ENCODE peak calls at places on chromosomes 5 and 9, in four cellular contexts. Q is Right ventricle myocardium superior, M is GM10248, Z is fibroblast of gingiva. N is an unnamed sample.
A peak's percentile ranks its signal among the peaks of the same experiment; 100 is the strongest.

GRCh38 chr5:178116406-178116885 is 3.1 kb downstream of the N4BP3 start:
- DNase-seq in Q (no peak), M (peak; percentile 70), Z (no peak), N (no peak)

GRCh38 chr5:168967882-168968620 is 332.9 kb downstream of the SLIT3 start:
- DNase-seq in Q (no peak), M (no peak), Z (no peak), N (no peak)

GRCh38 chr5:39151731-39152130 is 67.6 kb downstream of the FYB1 start:
- DNase-seq in Q (no peak), M (no peak), Z (no peak), N (no peak)

GRCh38 chr5:9188956-9189355 is 356.9 kb downstream of the SEMA5A start:
- DNase-seq in Q (no peak), M (no peak), Z (no peak), N (no peak)

GRCh38 chr9:36632892-36633291 is 60.2 kb downstream of the MELK start:
- DNase-seq in Q (no peak), M (peak; percentile 32), Z (peak; percentile 30), N (no peak)

GRCh38 chr9:113805753-113806152 is 70.4 kb upstream of the ZNF618 start:
- DNase-seq in Q (no peak), M (no peak), Z (no peak), N (no peak)

GRCh38 chr5:38697013-38697412 is 140.6 kb upstream of the LIFR start:
- DNase-seq in Q (no peak), M (no peak), Z (peak; percentile 10), N (no peak)

GRCh38 chr5:178325311-178326053 is 92.9 kb upstream of the PHYKPL start:
- DNase-seq in Q (peak; percentile 32), M (no peak), Z (no peak), N (no peak)

GRCh38 chr5:124839371-124839998 is 93.0 kb upstream of the ZNF608 start:
- DNase-seq in Q (no peak), M (no peak), Z (peak; percentile 13), N (no peak)

GRCh38 chr5:40410231-40410861 is 269.4 kb upstream of the PTGER4 start:
- DNase-seq in Q (no peak), M (no peak), Z (no peak), N (no peak)

GRCh38 chr9:126564128-126564527 is 49.6 kb upstream of the LMX1B start:
- DNase-seq in Q (no peak), M (no peak), Z (no peak), N (no peak)

GRCh38 chr9:134525841-134526797 is 115.5 kb upstream of the COL5A1 start:
- DNase-seq in Q (peak; percentile 82), M (no peak), Z (peak; percentile 63), N (no peak)

GRCh38 chr5:43833966-43834365 is 231.0 kb downstream of the NNT start:
- DNase-seq in Q (no peak), M (no peak), Z (no peak), N (no peak)

GRCh38 chr5:84364043-84364442 is 20.6 kb downstream of the EDIL3 start:
- DNase-seq in Q (no peak), M (no peak), Z (no peak), N (no peak)

GRCh38 chr9:135281661-135282000 is 194.2 kb downstream of the OLFM1 start:
- DNase-seq in Q (no peak), M (no peak), Z (no peak), N (no peak)

GRCh38 chr9:133639613-133640012 is 3.5 kb downstream of the DBH start:
- DNase-seq in Q (peak; percentile 24), M (no peak), Z (no peak), N (no peak)

GRCh38 chr5:107466233-107466769 is 204.4 kb downstream of the EFNA5 start:
- DNase-seq in Q (no peak), M (no peak), Z (peak; percentile 12), N (no peak)

GRCh38 chr9:27672730-27673129 is 99.4 kb upstream of the C9orf72 start:
- DNase-seq in Q (no peak), M (no peak), Z (no peak), N (no peak)

GRCh38 chr9:126752881-126753670 is 51.8 kb upstream of the ZBTB43 start:
- DNase-seq in Q (no peak), M (no peak), Z (no peak), N (no peak)

N was measured in GM19239.